ENCODE peak calls at places on chromosomes 1 and 21, in four cellular contexts. L, M, D and T are unnamed samples. For H3K4me1, the result is how much of the 10 kb centered on the place peaks cover.

GRCh38 chr1:86508583-86508969 is 38.3 kb upstream of the CLCA4 start:
- DNase-seq in L (no peak), M (no peak), D (no peak), T (no peak)

GRCh38 chr1:152328801-152329391 is 3.9 kb upstream of the FLG start:
- DNase-seq in L (no peak), M (no peak), D (no peak), T (no peak)

GRCh38 chr1:229514578-229515275 is 6.6 kb upstream of the NUP133 start:
- DNase-seq in L (peak), M (no peak), D (no peak), T (peak)

GRCh38 chr1:244431166-244431565 is 20.5 kb downstream of the ADSS2 start:
- DNase-seq in L (no peak), M (no peak), D (no peak), T (no peak)

GRCh38 chr1:106995970-106996369 is 60.5 kb upstream of the PRMT6 start:
- DNase-seq in L (no peak), M (no peak), D (no peak), T (no peak)

GRCh38 chr1:110294308-110294707 is 44.9 kb upstream of the RBM15 start:
- DNase-seq in L (no peak), M (no peak), D (no peak), T (no peak)

GRCh38 chr21:9763306-9763705 is 758.1 kb upstream of the TPTE start:
- DNase-seq in L (no peak), M (no peak), D (no peak), T (peak)

GRCh38 chr1:5720484-5720883 is 271.7 kb downstream of the NPHP4 start:
- DNase-seq in L (no peak), M (no peak), D (no peak), T (no peak)

GRCh38 chr21:38448619-38449186 is 49.6 kb downstream of the ERG start:
- DNase-seq in L (peak), M (no peak), D (no peak), T (no peak)

GRCh38 chr1:10401281-10401680 is 2.4 kb downstream of the PGD start:
- DNase-seq in L (no peak), M (no peak), D (no peak), T (no peak)

GRCh38 chr1:99737016-99737415 is 29.4 kb downstream of the FRRS1 start:
- DNase-seq in L (peak), M (no peak), D (no peak), T (no peak)

GRCh38 chr1:218339267-218339831 is 5.8 kb upstream of the TGFB2 start:
- DNase-seq in L (peak), M (no peak), D (no peak), T (no peak)

GRCh38 chr1:159421821-159422220 is 10.2 kb upstream of the OR10J4 start:
- DNase-seq in L (no peak), M (no peak), D (no peak), T (no peak)

GRCh38 chr1:56924116-56924515 is 41.7 kb downstream of the C8B start:
- DNase-seq in L (no peak), M (no peak), D (no peak), T (no peak)

GRCh38 chr1:55504306-55504706 is 289.1 kb upstream of the USP24 start:
- DNase-seq in L (no peak), M (no peak), D (no peak), T (no peak)

GRCh38 chr1:114779722-114780121 is 763 bp downstream of the SIKE1 start:
- DNase-seq in L (no peak), M (no peak), D (no peak), T (no peak)

GRCh38 chr1:206581571-206581981 is 30.7 kb downstream of the EIF2D start:
- DNase-seq in L (no peak), M (peak), D (no peak), T (no peak)

GRCh38 chr1:23999156-23999671 is 19.1 kb upstream of the SRSF10 start:
- DNase-seq in L (no peak), M (no peak), D (no peak), T (no peak)

GRCh38 chr1:32716312-32717126 is 13.9 kb upstream of the SYNC start:
- DNase-seq in L (no peak), M (peak), D (no peak), T (no peak)

GRCh38 chr1:26570287-26570686 is 40.7 kb downstream of the RPS6KA1 start:
- DNase-seq in L (no peak), M (no peak), D (no peak), T (no peak)

GRCh38 chr1:113057006-113057405 is 16.0 kb upstream of the LRIG2 start:
- DNase-seq in L (peak), M (no peak), D (no peak), T (no peak)

GRCh38 chr1:172895050-172895460 is 155.7 kb downstream of the TNFSF18 start:
- DNase-seq in L (peak), M (no peak), D (no peak), T (no peak)

GRCh38 chr1:2645143-2645542 is 12.3 kb upstream of the MMEL1 start:
- DNase-seq in L (no peak), M (peak), D (no peak), T (peak)

GRCh38 chr1:151478140-151478812 is 19.0 kb upstream of the POGZ start:
- DNase-seq in L (no peak), M (no peak), D (no peak), T (no peak)

GRCh38 chr1:114208106-114208505 is 54.4 kb upstream of the SYT6 start:
- DNase-seq in L (no peak), M (no peak), D (no peak), T (no peak)

GRCh38 chr1:76203132-76203531 is 128.6 kb downstream of the ST6GALNAC3 start:
- DNase-seq in L (no peak), M (no peak), D (no peak), T (no peak)

GRCh38 chr1:178942285-178943218 is 71.7 kb upstream of the ANGPTL1 start:
- DNase-seq in L (no peak), M (no peak), D (no peak), T (no peak)

GRCh38 chr1:103854279-103854678 is 104.6 kb downstream of the AMY1C start:
- DNase-seq in L (no peak), M (no peak), D (no peak), T (no peak)

GRCh38 chr1:101929343-101929742 is 67.4 kb downstream of the OLFM3 start:
- DNase-seq in L (no peak), M (no peak), D (no peak), T (no peak)

GRCh38 chr1:152182942-152183341 is 23.9 kb upstream of the RPTN start:
- DNase-seq in L (peak), M (no peak), D (no peak), T (no peak)

GRCh38 chr21:28922368-28922767 is 70.3 kb downstream of the LTN1 start:
- DNase-seq in L (no peak), M (no peak), D (no peak), T (no peak)

GRCh38 chr1:55500601-55501000 is 285.4 kb upstream of the USP24 start:
- DNase-seq in L (no peak), M (no peak), D (no peak), T (no peak)

GRCh38 chr1:212600071-212600915 is 8.3 kb upstream of the ATF3 start:
- DNase-seq in L (no peak), M (no peak), D (no peak), T (no peak)

GRCh38 chr1:25024631-25025350 is 94.7 kb upstream of the RUNX3 start:
- DNase-seq in L (no peak), M (no peak), D (no peak), T (no peak)

GRCh38 chr1:236673284-236673919 is 12.9 kb upstream of the ACTN2 start:
- DNase-seq in L (no peak), M (no peak), D (no peak), T (no peak)

GRCh38 chr1:40044065-40044575 is 3.6 kb downstream of the CAP1 start:
- DNase-seq in L (no peak), M (no peak), D (no peak), T (no peak)

GRCh38 chr1:40040511-40041465 is at the start of gene CAP1:
- DNase-seq in L (peak), M (peak), D (peak), T (peak)

GRCh38 chr1:40039757-40040510 is 595 bp upstream of the CAP1 start:
- DNase-seq in L (peak), M (peak), D (peak), T (peak)

GRCh38 chr1:40041466-40041838 is 923 bp downstream of the CAP1 start:
- DNase-seq in L (peak), M (no peak), D (no peak), T (no peak)

DNA sequence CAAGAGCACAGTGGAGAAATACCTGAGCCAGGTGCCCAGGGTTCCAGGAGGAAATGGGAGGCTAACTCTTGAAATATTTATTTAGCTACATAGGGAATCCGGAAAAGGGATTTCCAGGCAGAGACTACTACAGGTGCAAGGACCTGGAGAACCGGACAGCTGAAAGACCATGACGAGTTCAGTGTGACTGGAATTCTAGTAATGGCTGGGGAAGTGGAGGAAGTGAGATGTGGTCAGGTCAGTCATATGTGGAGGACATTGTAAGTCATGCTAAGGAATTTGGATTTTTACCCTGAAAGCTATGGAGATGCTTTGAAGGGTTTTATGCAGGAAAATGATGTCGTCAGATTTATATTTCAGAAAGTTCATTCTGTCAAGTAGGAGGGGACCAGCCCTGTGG is 1.8 kb downstream of the CAP1 start:
- DNase-seq in L (peak), M (no peak), D (no peak), T (no peak)
- H3K4me3 ChIP-seq in L (peak), M (peak), D (peak), T (peak)

DNA sequence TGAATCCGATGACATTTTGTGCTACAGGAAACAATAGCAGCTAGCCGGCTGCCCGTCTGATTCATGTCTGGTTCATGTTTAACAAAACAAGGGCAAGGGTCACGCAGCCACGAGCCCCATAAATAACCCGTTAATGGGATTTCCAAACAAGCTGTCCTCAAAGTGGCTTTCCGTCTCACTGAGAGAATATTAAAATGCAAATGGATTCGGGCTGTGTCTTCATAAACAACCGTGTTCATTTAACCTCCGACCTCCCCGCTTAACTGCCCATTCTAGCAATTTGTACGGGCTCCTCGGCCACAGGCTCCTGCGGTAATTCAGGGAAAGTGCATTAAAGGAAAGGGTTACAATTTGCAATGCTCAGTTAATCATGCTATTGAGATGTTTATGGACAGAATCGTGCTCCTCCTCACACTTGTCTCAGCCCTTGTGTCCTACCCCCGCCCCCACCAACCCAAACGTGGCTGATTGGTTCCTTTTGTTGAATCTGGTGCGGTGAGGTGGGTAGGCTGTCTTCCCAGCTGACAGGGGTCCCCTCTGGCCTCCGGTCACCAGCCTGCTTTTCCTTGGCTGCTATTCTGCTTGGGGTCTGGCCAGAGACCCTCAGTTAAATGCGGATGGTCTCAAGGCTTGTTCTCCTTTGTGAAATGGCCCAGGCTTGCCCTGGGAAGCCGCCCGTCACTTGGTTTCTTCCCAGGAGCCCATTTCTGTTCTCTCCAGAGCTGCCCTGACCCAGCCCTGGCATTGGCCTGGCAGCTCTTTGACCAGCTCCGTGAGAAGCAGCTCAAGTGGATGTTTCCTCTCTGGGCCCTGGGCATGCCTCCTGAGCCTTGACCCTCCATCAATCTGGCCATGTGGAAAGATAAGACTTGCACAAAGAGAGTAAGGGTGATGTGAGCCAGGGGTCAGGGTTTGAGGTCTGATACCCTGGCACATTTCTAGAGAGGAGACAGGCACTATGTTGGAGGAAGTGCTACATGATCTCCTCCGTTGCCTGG is 200.7 kb upstream of the POU3F1 start:
- DNase-seq in L (peak), M (no peak), D (no peak), T (no peak)
- H3K4me1 ChIP-seq in L (under half), M (under half), D (under half), T (under half)

GRCh38 chr21:16013570-16013969 is 283.8 kb downstream of the USP25 start:
- DNase-seq in L (no peak), M (no peak), D (no peak), T (no peak)
- H3K4me3 ChIP-seq in L (no peak), M (no peak), D (no peak), T (no peak)

GRCh38 chr1:154859151-154859785 is 10.8 kb downstream of the KCNN3 start:
- DNase-seq in L (no peak), M (no peak), D (no peak), T (no peak)

GRCh38 chr1:154860154-154860870 is 9.8 kb downstream of the KCNN3 start:
- DNase-seq in L (no peak), M (no peak), D (no peak), T (no peak)

GRCh38 chr1:154861607-154862094 is 8.4 kb downstream of the KCNN3 start:
- DNase-seq in L (no peak), M (no peak), D (no peak), T (no peak)

GRCh38 chr1:154857441-154858215 is 12.5 kb downstream of the KCNN3 start:
- DNase-seq in L (no peak), M (no peak), D (no peak), T (no peak)

GRCh38 chr1:154859786-154860153 is 10.3 kb downstream of the KCNN3 start:
- DNase-seq in L (no peak), M (no peak), D (no peak), T (no peak)
- H3K4me1 ChIP-seq in L (under half), M (under half), D (under half), T (under half)

GRCh38 chr1:208176654-208177053 is 67.5 kb downstream of the PLXNA2 start:
- DNase-seq in L (no peak), M (no peak), D (no peak), T (no peak)
- H3K4me3 ChIP-seq in L (no peak), M (no peak), D (no peak), T (no peak)